ENCODE peak calls at places on chromosomes 2 and 18, in nine cellular contexts. C, W, O, T, Q, U, B, H and K are unnamed samples.

GRCh38 chr2:105934467-105934866 is 189.8 kb downstream of the NCK2 start:
- DNase-seq in C (peak; percentile 7), W (no peak), O (peak; percentile 24), T (no peak), Q (no peak), U (no peak), B (no peak), H (peak; percentile 36), K (no peak)

GRCh38 chr18:36066001-36066400 is 1.4 kb downstream of the RPRD1A start:
- DNase-seq in C (no peak), W (peak; percentile 86), O (no peak), T (no peak), Q (no peak), U (no peak), B (no peak), H (no peak), K (no peak)

GRCh38 chr2:168694876-168695275 is 107.6 kb upstream of the NOSTRIN start:
- DNase-seq in C (no peak), W (no peak), O (no peak), T (no peak), Q (no peak), U (no peak), B (no peak), H (no peak), K (peak; percentile 15)

GRCh38 chr2:3600256-3600855 is 5.4 kb downstream of the COLEC11 start:
- DNase-seq in C (no peak), W (no peak), O (no peak), T (no peak), Q (no peak), U (no peak), B (no peak), H (no peak), K (no peak)

GRCh38 chr18:36298113-36298701 is 694 bp downstream of the FHOD3 start:
- DNase-seq in C (peak; percentile 65), W (no peak), O (no peak), T (peak; percentile 20), Q (no peak), U (no peak), B (peak; percentile 47), H (no peak), K (no peak)

GRCh38 chr2:100237770-100238169 is 84.5 kb downstream of the LONRF2 start:
- DNase-seq in C (peak; percentile 18), W (no peak), O (no peak), T (no peak), Q (no peak), U (no peak), B (no peak), H (no peak), K (no peak)

GRCh38 chr2:118832791-118833715 is 14.4 kb downstream of the EN1 start:
- DNase-seq in C (no peak), W (no peak), O (no peak), T (no peak), Q (no peak), U (no peak), B (no peak), H (no peak), K (no peak)

GRCh38 chr2:139685590-139685989 is 905.4 kb upstream of the NXPH2 start:
- DNase-seq in C (no peak), W (no peak), O (no peak), T (no peak), Q (no peak), U (no peak), B (no peak), H (no peak), K (no peak)

GRCh38 chr2:78541451-78542267 is 483.8 kb upstream of the REG3G start:
- DNase-seq in C (no peak), W (no peak), O (no peak), T (no peak), Q (no peak), U (no peak), B (no peak), H (no peak), K (peak; percentile 96)

GRCh38 chr18:36127866-36128845 is 984 bp downstream of the SLC39A6 start:
- DNase-seq in C (peak; percentile 34), W (peak; percentile 27), O (no peak), T (no peak), Q (no peak), U (no peak), B (peak; percentile 75), H (no peak), K (no peak)

GRCh38 chr18:44729631-44730101 is 49.0 kb downstream of the SETBP1 start:
- DNase-seq in C (no peak), W (peak; percentile 93), O (no peak), T (no peak), Q (peak; percentile 42), U (no peak), B (no peak), H (peak; percentile 9), K (no peak)

GRCh38 chr2:132790232-132790755 is 120.3 kb upstream of the LYPD1 start:
- DNase-seq in C (no peak), W (no peak), O (no peak), T (no peak), Q (no peak), U (no peak), B (no peak), H (no peak), K (peak; percentile 28)

GRCh38 chr18:70073442-70073841 is 125.8 kb upstream of the CD226 start:
- DNase-seq in C (no peak), W (no peak), O (no peak), T (no peak), Q (no peak), U (no peak), B (no peak), H (no peak), K (no peak)

GRCh38 chr2:65214361-65214760 is 13.3 kb upstream of the ACTR2 start:
- DNase-seq in C (no peak), W (no peak), O (no peak), T (no peak), Q (no peak), U (no peak), B (no peak), H (no peak), K (no peak)

GRCh38 chr18:74155276-74155675 is 7.0 kb downstream of the TIMM21 start:
- DNase-seq in C (no peak), W (peak; percentile 31), O (no peak), T (no peak), Q (no peak), U (no peak), B (no peak), H (no peak), K (no peak)

GRCh38 chr2:69624153-69624552 is 19.4 kb downstream of the AAK1 start:
- DNase-seq in C (no peak), W (no peak), O (no peak), T (no peak), Q (no peak), U (no peak), B (no peak), H (no peak), K (no peak)

GRCh38 chr2:205107810-205108209 is 562.5 kb downstream of the PARD3B start:
- DNase-seq in C (no peak), W (no peak), O (no peak), T (no peak), Q (no peak), U (no peak), B (no peak), H (no peak), K (no peak)

GRCh38 chr18:53567935-53568574 is 656.4 kb downstream of the MBD2 start:
- DNase-seq in C (peak; percentile 11), W (peak; percentile 40), O (no peak), T (no peak), Q (no peak), U (peak; percentile 10), B (peak; percentile 57), H (no peak), K (no peak)

GRCh38 chr2:15829985-15830384 is 110.4 kb upstream of the MYCN start:
- DNase-seq in C (no peak), W (no peak), O (no peak), T (no peak), Q (no peak), U (no peak), B (no peak), H (no peak), K (no peak)

GRCh38 chr2:3172265-3172935 is 205.2 kb downstream of the EIPR1 start:
- DNase-seq in C (no peak), W (no peak), O (no peak), T (no peak), Q (no peak), U (no peak), B (no peak), H (no peak), K (peak; percentile 97)

GRCh38 chr18:5424903-5425302 is 118.9 kb downstream of the EPB41L3 start:
- DNase-seq in C (no peak), W (peak; percentile 64), O (no peak), T (no peak), Q (no peak), U (no peak), B (peak; percentile 40), H (no peak), K (no peak)

GRCh38 chr18:2304378-2305175 is 266.7 kb downstream of the METTL4 start:
- DNase-seq in C (no peak), W (peak; percentile 18), O (no peak), T (no peak), Q (no peak), U (no peak), B (no peak), H (no peak), K (no peak)

GRCh38 chr18:70659026-70659726 is 370.3 kb downstream of the SOCS6 start:
- DNase-seq in C (no peak), W (peak; percentile 59), O (peak; percentile 60), T (no peak), Q (no peak), U (no peak), B (no peak), H (peak; percentile 63), K (no peak)

GRCh38 chr2:240419321-240419720 is 16.1 kb upstream of the GPC1 start:
- DNase-seq in C (no peak), W (no peak), O (no peak), T (no peak), Q (no peak), U (no peak), B (no peak), H (no peak), K (no peak)

GRCh38 chr2:96526615-96527014 is 9.9 kb upstream of the ARID5A start:
- DNase-seq in C (no peak), W (no peak), O (no peak), T (no peak), Q (no peak), U (no peak), B (no peak), H (no peak), K (no peak)

GRCh38 chr2:206457188-206457634 is 13.9 kb downstream of the ADAM23 start:
- DNase-seq in C (no peak), W (peak; percentile 14), O (no peak), T (no peak), Q (no peak), U (no peak), B (no peak), H (no peak), K (no peak)

GRCh38 chr2:201520201-201520600 is 68.7 kb downstream of the STRADB start:
- DNase-seq in C (no peak), W (no peak), O (no peak), T (no peak), Q (no peak), U (no peak), B (no peak), H (no peak), K (no peak)

GRCh38 chr2:62362561-62362960 is 143.4 kb downstream of the TMEM17 start:
- DNase-seq in C (no peak), W (no peak), O (no peak), T (no peak), Q (no peak), U (peak; percentile 30), B (no peak), H (no peak), K (no peak)

GRCh38 chr2:178845565-178846457 is 38.6 kb upstream of the TTN start:
- DNase-seq in C (no peak), W (peak; percentile 81), O (no peak), T (no peak), Q (no peak), U (no peak), B (no peak), H (no peak), K (no peak)

GRCh38 chr2:11375689-11376027 is 31.2 kb upstream of the ROCK2 start:
- DNase-seq in C (no peak), W (no peak), O (no peak), T (no peak), Q (no peak), U (no peak), B (no peak), H (no peak), K (no peak)

GRCh38 chr2:197075754-197076337 is 149.3 kb upstream of the PGAP1 start:
- DNase-seq in C (peak; percentile 15), W (peak; percentile 28), O (no peak), T (no peak), Q (no peak), U (no peak), B (no peak), H (no peak), K (no peak)